ENCODE peak calls at places on chromosome X, in five cellular contexts. N, J, T, B and C are unnamed samples.

GRCh38 chrX:22323541-22323940 is 50.8 kb downstream of the CBLL2 start:
- DNase-seq in N (no peak), J (no peak), T (no peak), B (no peak), C (no peak)

GRCh38 chrX:141468940-141469339 is 115.6 kb downstream of the SPANXA1 start:
- DNase-seq in N (no peak), J (no peak), T (no peak), B (no peak), C (no peak)

GRCh38 chrX:72475952-72476668 is 96.5 kb downstream of the HDAC8 start:
- DNase-seq in N (no peak), J (no peak), T (no peak), B (no peak), C (no peak)

GRCh38 chrX:149493567-149494562 is 11.2 kb downstream of the IDS start:
- DNase-seq in N (no peak), J (no peak), T (peak), B (no peak), C (no peak)

GRCh38 chrX:39642071-39642470 is 455.7 kb downstream of the BCOR start:
- DNase-seq in N (no peak), J (no peak), T (no peak), B (no peak), C (no peak)

GRCh38 chrX:30713061-30713525 is 59.9 kb downstream of the GK start:
- DNase-seq in N (peak), J (peak), T (no peak), B (peak), C (peak)

GRCh38 chrX:140525448-140525847 is 20.6 kb upstream of the SOX3 start:
- DNase-seq in N (no peak), J (no peak), T (no peak), B (no peak), C (no peak)

GRCh38 chrX:120015145-120016067 is 62.1 kb downstream of the RHOXF2B start:
- DNase-seq in N (no peak), J (no peak), T (no peak), B (no peak), C (no peak)

GRCh38 chrX:140299411-140299810 is 205.5 kb downstream of the SOX3 start:
- DNase-seq in N (no peak), J (no peak), T (no peak), B (no peak), C (no peak)

GRCh38 chrX:155262970-155263754 is 1.1 kb downstream of the RAB39B start:
- DNase-seq in N (no peak), J (no peak), T (no peak), B (peak), C (no peak)

GRCh38 chrX:9420513-9420912 is 44.3 kb upstream of the TBL1X start:
- DNase-seq in N (no peak), J (no peak), T (no peak), B (no peak), C (no peak)

GRCh38 chrX:122055979-122056715 is 1008.7 kb downstream of the GLUD2 start:
- DNase-seq in N (no peak), J (no peak), T (no peak), B (no peak), C (no peak)

GRCh38 chrX:113212052-113212451 is 371.4 kb upstream of the AMOT start:
- DNase-seq in N (no peak), J (no peak), T (no peak), B (no peak), C (no peak)

GRCh38 chrX:133513116-133513515 is 97.8 kb upstream of the GPC4 start:
- DNase-seq in N (no peak), J (no peak), T (no peak), B (no peak), C (no peak)

GRCh38 chrX:87736576-87736975 is 219.0 kb downstream of the KLHL4 start:
- DNase-seq in N (no peak), J (no peak), T (no peak), B (no peak), C (no peak)

GRCh38 chrX:136660896-136661295 is 12.9 kb downstream of the CD40LG start:
- DNase-seq in N (no peak), J (no peak), T (no peak), B (no peak), C (no peak)

GRCh38 chrX:134737721-134738369 is 79.6 kb upstream of the PLAC1 start:
- DNase-seq in N (no peak), J (no peak), T (no peak), B (no peak), C (no peak)

GRCh38 chrX:13033193-13033592 is 11.2 kb downstream of the FAM9C start:
- DNase-seq in N (no peak), J (no peak), T (no peak), B (no peak), C (no peak)

GRCh38 chrX:97363843-97364242 is 480.1 kb downstream of the RPA4 start:
- DNase-seq in N (no peak), J (no peak), T (no peak), B (peak), C (no peak)

GRCh38 chrX:48937065-48937907 is 18.5 kb upstream of the PIM2 start:
- DNase-seq in N (peak), J (no peak), T (peak), B (no peak), C (peak)

GRCh38 chrX:32448320-32448719 is 763.0 kb downstream of the DMD start:
- DNase-seq in N (no peak), J (no peak), T (no peak), B (peak), C (peak)

GRCh38 chrX:118675966-118676349 is 51.4 kb upstream of the IL13RA1 start:
- DNase-seq in N (no peak), J (no peak), T (no peak), B (no peak), C (no peak)

GRCh38 chrX:151641564-151641963 is 53.7 kb upstream of the PRRG3 start:
- DNase-seq in N (no peak), J (no peak), T (no peak), B (no peak), C (no peak)

GRCh38 chrX:44735498-44735897 is 108.3 kb upstream of the DUSP21 start:
- DNase-seq in N (no peak), J (no peak), T (no peak), B (no peak), C (no peak)

GRCh38 chrX:126820700-126821420 is 1.3 kb downstream of the PRR32 start:
- DNase-seq in N (no peak), J (no peak), T (no peak), B (no peak), C (no peak)

GRCh38 chrX:33307954-33308353 is 96.6 kb upstream of the DMD start:
- DNase-seq in N (no peak), J (no peak), T (no peak), B (no peak), C (no peak)

GRCh38 chrX:115259238-115259875 is 25.5 kb upstream of the LRCH2 start:
- DNase-seq in N (no peak), J (no peak), T (no peak), B (no peak), C (no peak)

GRCh38 chrX:24100713-24101112 is 46.0 kb downstream of the EIF2S3 start:
- DNase-seq in N (no peak), J (no peak), T (no peak), B (no peak), C (no peak)

GRCh38 chrX:116246261-116246660 is 75.7 kb downstream of the AGTR2 start:
- DNase-seq in N (no peak), J (no peak), T (no peak), B (no peak), C (no peak)

GRCh38 chrX:149497626-149498025 is 7.5 kb downstream of the IDS start:
- DNase-seq in N (no peak), J (no peak), T (no peak), B (no peak), C (no peak)

GRCh38 chrX:19867411-19867732 is 20.0 kb downstream of the SH3KBP1 start:
- DNase-seq in N (no peak), J (no peak), T (no peak), B (no peak), C (no peak)